ENCODE peak calls at places on chromosomes 13 and 19, in nine cellular contexts. F is neural progenitor cell; G is endothelial cell; X is heart right ventricle; P is fibroblast of villous mesenchyme; W is HEK293T; V is effector CD8-positive, alpha-beta T cell; L is Caco-2; K is retina. H is an unnamed sample.

GRCh38 chr19:29651622-29652394 is 13.5 kb upstream of the PLEKHF1 start:
- DNase-seq in F (no peak), G (no peak), X (no peak), P (no peak), W (no peak), V (no peak), L (no peak), K (no peak), H (no peak)

GRCh38 chr13:75769141-75769905 is 133.2 kb downstream of the LMO7 start:
- DNase-seq in F (no peak), G (no peak), X (no peak), P (peak; percentile 66), W (no peak), V (no peak), L (no peak), K (no peak), H (no peak)

GRCh38 chr19:46945668-46946067 is 74.0 kb upstream of the NPAS1 start:
- DNase-seq in F (no peak), G (no peak), X (no peak), P (no peak), W (no peak), V (no peak), L (no peak), K (no peak), H (no peak)

GRCh38 chr19:3479177-3479818 is 1.0 kb downstream of the SMIM24 start:
- DNase-seq in F (peak; percentile 66), G (no peak), X (no peak), P (no peak), W (peak; percentile 77), V (peak; percentile 43), L (no peak), K (no peak), H (no peak)

GRCh38 chr13:46659413-46660065 is 106.6 kb downstream of the LRCH1 start:
- DNase-seq in F (no peak), G (no peak), X (no peak), P (peak; percentile 28), W (no peak), V (no peak), L (peak; percentile 73), K (no peak), H (no peak)

GRCh38 chr13:95275322-95276118 is 25.7 kb downstream of the ABCC4 start:
- DNase-seq in F (no peak), G (no peak), X (no peak), P (peak; percentile 80), W (no peak), V (no peak), L (peak; percentile 62), K (peak; percentile 45), H (no peak)

GRCh38 chr19:36128392-36128736 is 11.5 kb upstream of the CAPNS1 start:
- DNase-seq in F (peak; percentile 58), G (no peak), X (peak; percentile 39), P (no peak), W (no peak), V (no peak), L (peak; percentile 59), K (no peak), H (no peak)

GRCh38 chr19:48752511-48753365 is at the start of gene FUT1:
- DNase-seq in F (peak; percentile 89), G (peak; percentile 69), X (peak; percentile 78), P (peak; percentile 46), W (no peak), V (peak; percentile 7), L (peak; percentile 99), K (peak; percentile 79), H (peak; percentile 92)

GRCh38 chr13:100976993-100977392 is 302.4 kb upstream of the TMTC4 start:
- DNase-seq in F (no peak), G (no peak), X (no peak), P (no peak), W (no peak), V (no peak), L (no peak), K (no peak), H (no peak)

GRCh38 chr19:1622007-1622406 is 16.7 kb upstream of the UQCR11 start:
- DNase-seq in F (no peak), G (no peak), X (no peak), P (no peak), W (no peak), V (no peak), L (no peak), K (no peak), H (no peak)

GRCh38 chr19:14106840-14107239 is 10.7 kb downstream of the PRKACA start:
- DNase-seq in F (no peak), G (no peak), X (peak; percentile 53), P (no peak), W (no peak), V (no peak), L (no peak), K (no peak), H (no peak)

GRCh38 chr13:47672245-47672975 is 328.7 kb downstream of the SUCLA2 start:
- DNase-seq in F (no peak), G (no peak), X (no peak), P (peak; percentile 63), W (no peak), V (no peak), L (no peak), K (no peak), H (no peak)

GRCh38 chr13:20702945-20703784 is at the start of gene IL17D:
- DNase-seq in F (peak; percentile 59), G (peak; percentile 36), X (no peak), P (no peak), W (peak; percentile 15), V (no peak), L (peak; percentile 55), K (peak; percentile 91), H (peak; percentile 33)

GRCh38 chr13:71831716-71832115 is 35.3 kb downstream of the DACH1 start:
- DNase-seq in F (peak; percentile 69), G (no peak), X (no peak), P (no peak), W (peak; percentile 69), V (no peak), L (no peak), K (peak; percentile 57), H (no peak)